ENCODE peak calls at places on chromosomes 3 and 15, in four cellular contexts. One of them, this sample, is unnamed.

GRCh38 chr3:194257916-194258668 is 93.0 kb downstream of the CPN2 start:
- DNase-seq in HCT116: no peak
- DNase-seq in hepatocyte: no peak
- DNase-seq in CD4-positive, alpha-beta memory T cell: no peak
- DNase-seq in this sample: no peak

GRCh38 chr15:91456251-91456718 is 356.2 kb downstream of the SV2B start:
- DNase-seq in HCT116: no peak
- DNase-seq in hepatocyte: no peak
- DNase-seq in CD4-positive, alpha-beta memory T cell: no peak
- DNase-seq in this sample: no peak

GRCh38 chr3:27289769-27290413 is 79.3 kb downstream of the NEK10 start:
- DNase-seq in HCT116: no peak
- DNase-seq in hepatocyte: no peak
- DNase-seq in CD4-positive, alpha-beta memory T cell: no peak
- DNase-seq in this sample: no peak

GRCh38 chr3:102248981-102249705 is 185.7 kb upstream of the ZPLD1 start:
- DNase-seq in HCT116: no peak
- DNase-seq in hepatocyte: no peak
- DNase-seq in CD4-positive, alpha-beta memory T cell: no peak
- DNase-seq in this sample: no peak

GRCh38 chr15:90819850-90820249 is 48.5 kb upstream of the FURIN start:
- DNase-seq in HCT116: no peak
- DNase-seq in hepatocyte: no peak
- DNase-seq in CD4-positive, alpha-beta memory T cell: no peak
- DNase-seq in this sample: no peak

GRCh38 chr3:147846854-147847453 is 437.8 kb downstream of the ZIC1 start:
- DNase-seq in HCT116: no peak
- DNase-seq in hepatocyte: no peak
- DNase-seq in CD4-positive, alpha-beta memory T cell: no peak
- DNase-seq in this sample: no peak

GRCh38 chr3:186108106-186108940 is 566 bp downstream of the ETV5 start:
- DNase-seq in HCT116: peak
- DNase-seq in hepatocyte: peak
- DNase-seq in CD4-positive, alpha-beta memory T cell: peak
- DNase-seq in this sample: peak

GRCh38 chr3:52248816-52249547 is 3.4 kb downstream of the PPM1M start:
- DNase-seq in HCT116: no peak
- DNase-seq in hepatocyte: peak
- DNase-seq in CD4-positive, alpha-beta memory T cell: no peak
- DNase-seq in this sample: no peak

GRCh38 chr3:109569121-109569520 is 231.8 kb upstream of the DPPA4 start:
- DNase-seq in HCT116: no peak
- DNase-seq in hepatocyte: no peak
- DNase-seq in CD4-positive, alpha-beta memory T cell: no peak
- DNase-seq in this sample: no peak

GRCh38 chr3:24550588-24550987 is 55.9 kb upstream of the THRB start:
- DNase-seq in HCT116: no peak
- DNase-seq in hepatocyte: no peak
- DNase-seq in CD4-positive, alpha-beta memory T cell: no peak
- DNase-seq in this sample: no peak

GRCh38 chr3:37814547-37814946 is 47.1 kb upstream of the CTDSPL start:
- DNase-seq in HCT116: no peak
- DNase-seq in hepatocyte: peak
- DNase-seq in CD4-positive, alpha-beta memory T cell: no peak
- DNase-seq in this sample: no peak

GRCh38 chr3:169453256-169454059 is 210.1 kb downstream of the MECOM start:
- DNase-seq in HCT116: no peak
- DNase-seq in hepatocyte: no peak
- DNase-seq in CD4-positive, alpha-beta memory T cell: no peak
- DNase-seq in this sample: no peak

GRCh38 chr3:142356818-142357217 is 91.0 kb downstream of the XRN1 start:
- DNase-seq in HCT116: no peak
- DNase-seq in hepatocyte: no peak
- DNase-seq in CD4-positive, alpha-beta memory T cell: no peak
- DNase-seq in this sample: no peak

GRCh38 chr3:46100812-46101211 is 73.5 kb upstream of the XCR1 start:
- DNase-seq in HCT116: no peak
- DNase-seq in hepatocyte: no peak
- DNase-seq in CD4-positive, alpha-beta memory T cell: no peak
- DNase-seq in this sample: no peak

GRCh38 chr3:128074851-128075515 is 22.7 kb downstream of the SEC61A1 start:
- DNase-seq in HCT116: no peak
- DNase-seq in hepatocyte: peak
- DNase-seq in CD4-positive, alpha-beta memory T cell: no peak
- DNase-seq in this sample: peak

GRCh38 chr3:131386429-131386926 is 4.9 kb downstream of the NUDT16 start:
- DNase-seq in HCT116: no peak
- DNase-seq in hepatocyte: peak
- DNase-seq in CD4-positive, alpha-beta memory T cell: no peak
- DNase-seq in this sample: peak

GRCh38 chr15:98556321-98556720 is 92.0 kb upstream of the IGF1R start:
- DNase-seq in HCT116: no peak
- DNase-seq in hepatocyte: no peak
- DNase-seq in CD4-positive, alpha-beta memory T cell: no peak
- DNase-seq in this sample: no peak

GRCh38 chr3:125052671-125053303 is 3.0 kb downstream of the HEG1 start:
- DNase-seq in HCT116: no peak
- DNase-seq in hepatocyte: no peak
- DNase-seq in CD4-positive, alpha-beta memory T cell: no peak
- DNase-seq in this sample: no peak

GRCh38 chr3:139326707-139327106 is 17.1 kb upstream of the MRPS22 start:
- DNase-seq in HCT116: no peak
- DNase-seq in hepatocyte: no peak
- DNase-seq in CD4-positive, alpha-beta memory T cell: no peak
- DNase-seq in this sample: no peak

GRCh38 chr3:50532062-50532705 is 28.8 kb upstream of the CACNA2D2 start:
- DNase-seq in HCT116: no peak
- DNase-seq in hepatocyte: no peak
- DNase-seq in CD4-positive, alpha-beta memory T cell: no peak
- DNase-seq in this sample: no peak

GRCh38 chr3:126522363-126522788 is 1.6 kb upstream of the CHST13 start:
- DNase-seq in HCT116: peak
- DNase-seq in hepatocyte: peak
- DNase-seq in CD4-positive, alpha-beta memory T cell: peak
- DNase-seq in this sample: no peak

GRCh38 chr3:17156864-17157263 is 272.1 kb downstream of the PLCL2 start:
- DNase-seq in HCT116: no peak
- DNase-seq in hepatocyte: no peak
- DNase-seq in CD4-positive, alpha-beta memory T cell: no peak
- DNase-seq in this sample: no peak

GRCh38 chr15:49155834-49156627 is 632 bp upstream of the COPS2 start:
- DNase-seq in HCT116: no peak
- DNase-seq in hepatocyte: peak
- DNase-seq in CD4-positive, alpha-beta memory T cell: peak
- DNase-seq in this sample: peak

GRCh38 chr3:127389415-127389814 is 101.6 kb upstream of the PRR20G start:
- DNase-seq in HCT116: no peak
- DNase-seq in hepatocyte: no peak
- DNase-seq in CD4-positive, alpha-beta memory T cell: no peak
- DNase-seq in this sample: no peak

GRCh38 chr3:173770796-173771573 is 373.4 kb downstream of the NLGN1 start:
- DNase-seq in HCT116: no peak
- DNase-seq in hepatocyte: no peak
- DNase-seq in CD4-positive, alpha-beta memory T cell: no peak
- DNase-seq in this sample: no peak

GRCh38 chr3:44227622-44228021 is 14.1 kb upstream of the TOPAZ1 start:
- DNase-seq in HCT116: no peak
- DNase-seq in hepatocyte: no peak
- DNase-seq in CD4-positive, alpha-beta memory T cell: no peak
- DNase-seq in this sample: no peak

GRCh38 chr15:37058316-37058985 is 41.9 kb downstream of the MEIS2 start:
- DNase-seq in HCT116: no peak
- DNase-seq in hepatocyte: peak
- DNase-seq in CD4-positive, alpha-beta memory T cell: no peak
- DNase-seq in this sample: no peak

GRCh38 chr3:41199866-41200668 is 762 bp downstream of the CTNNB1 start:
- DNase-seq in HCT116: no peak
- DNase-seq in hepatocyte: peak
- DNase-seq in CD4-positive, alpha-beta memory T cell: peak
- DNase-seq in this sample: peak

GRCh38 chr3:98038241-98038640 is 3.1 kb upstream of the GABRR3 start:
- DNase-seq in HCT116: no peak
- DNase-seq in hepatocyte: no peak
- DNase-seq in CD4-positive, alpha-beta memory T cell: no peak
- DNase-seq in this sample: no peak

GRCh38 chr3:98035208-98035607 is at the start of gene GABRR3:
- DNase-seq in HCT116: no peak
- DNase-seq in hepatocyte: no peak
- DNase-seq in CD4-positive, alpha-beta memory T cell: no peak
- DNase-seq in this sample: no peak

GRCh38 chr3:98041350-98041749 is 6.2 kb upstream of the GABRR3 start:
- DNase-seq in HCT116: no peak
- DNase-seq in hepatocyte: no peak
- DNase-seq in CD4-positive, alpha-beta memory T cell: no peak
- DNase-seq in this sample: no peak

GRCh38 chr3:98039322-98040024 is 4.4 kb upstream of the GABRR3 start:
- DNase-seq in HCT116: peak
- DNase-seq in hepatocyte: peak
- DNase-seq in CD4-positive, alpha-beta memory T cell: peak
- DNase-seq in this sample: no peak

DNA sequence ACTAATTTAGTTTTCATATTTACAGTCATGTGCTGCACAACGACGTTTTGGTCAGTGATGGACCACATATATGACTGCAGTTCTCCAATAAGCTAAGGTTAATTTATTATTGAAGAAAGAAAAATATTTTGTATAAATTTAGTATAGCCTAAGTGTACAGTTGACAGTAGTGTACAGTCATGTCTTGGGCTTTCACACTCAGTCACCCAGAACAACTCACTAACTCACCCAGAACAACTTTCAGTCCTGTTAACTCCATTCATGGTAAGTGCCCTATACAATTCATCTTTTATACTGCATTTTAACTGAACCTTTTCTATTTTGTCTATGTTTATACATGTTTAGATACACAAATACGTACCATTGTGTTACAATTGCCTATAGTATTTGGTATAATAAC is 3.8 kb upstream of the GABRR3 start:
- DNase-seq in HCT116: no peak
- DNase-seq in hepatocyte: no peak
- DNase-seq in CD4-positive, alpha-beta memory T cell: no peak
- DNase-seq in this sample: no peak
- H3K27ac ChIP-seq in HCT116: no peak
- H3K27ac ChIP-seq in hepatocyte: no peak
- H3K27ac ChIP-seq in CD4-positive, alpha-beta memory T cell: peak
- H3K27ac ChIP-seq in this sample: no peak

DNA sequence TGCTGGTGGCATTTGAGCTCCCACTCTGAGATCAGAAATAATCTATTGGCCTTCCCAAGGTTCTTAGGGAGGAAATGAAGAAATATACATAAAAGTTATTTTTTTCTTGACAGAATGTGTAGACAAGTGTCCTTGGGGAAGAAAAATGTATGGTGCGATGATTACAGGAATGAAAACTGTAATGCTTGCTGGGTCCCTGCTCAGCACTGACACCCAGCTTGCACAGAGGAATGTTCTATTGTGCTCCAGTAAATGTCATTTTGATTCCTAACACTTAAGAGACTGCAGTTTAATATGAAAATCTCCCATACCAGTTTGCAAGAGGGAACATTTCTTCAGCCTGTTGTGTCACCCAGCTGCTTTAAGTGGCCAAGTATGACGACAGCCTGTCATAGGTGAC is 271.3 kb upstream of the TPM1 start:
- DNase-seq in HCT116: no peak
- DNase-seq in hepatocyte: no peak
- DNase-seq in CD4-positive, alpha-beta memory T cell: no peak
- DNase-seq in this sample: no peak
- H3K27ac ChIP-seq in HCT116: no peak
- H3K27ac ChIP-seq in hepatocyte: no peak
- H3K27ac ChIP-seq in CD4-positive, alpha-beta memory T cell: no peak
- H3K27ac ChIP-seq in this sample: no peak

DNA sequence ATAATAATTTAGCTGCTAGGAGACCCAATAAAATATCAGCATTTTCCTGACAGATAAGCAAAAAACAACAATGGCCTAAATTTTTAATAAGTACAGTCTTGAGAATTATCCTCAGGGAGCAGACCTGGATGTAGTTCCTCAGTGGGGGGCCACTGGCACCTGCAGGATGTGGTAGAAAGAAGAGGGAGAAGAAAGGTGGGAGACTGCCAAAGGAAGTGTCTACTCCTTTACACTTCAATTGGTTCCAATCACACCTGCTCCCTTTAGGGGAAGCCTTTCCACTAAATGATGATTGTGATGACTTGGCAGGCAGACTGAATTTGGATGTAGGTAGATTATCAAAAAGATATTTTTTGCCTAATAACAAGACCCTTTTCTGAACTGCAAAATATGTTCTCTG is 353.0 kb upstream of the SATB1 start:
- DNase-seq in HCT116: no peak
- DNase-seq in hepatocyte: no peak
- DNase-seq in CD4-positive, alpha-beta memory T cell: no peak
- DNase-seq in this sample: no peak
- H3K27ac ChIP-seq in HCT116: no peak
- H3K27ac ChIP-seq in hepatocyte: no peak
- H3K27ac ChIP-seq in CD4-positive, alpha-beta memory T cell: no peak
- H3K27ac ChIP-seq in this sample: no peak

GRCh38 chr3:152365126-152365525 is 96.4 kb downstream of the MBNL1 start:
- DNase-seq in HCT116: no peak
- DNase-seq in hepatocyte: no peak
- DNase-seq in CD4-positive, alpha-beta memory T cell: no peak
- DNase-seq in this sample: no peak
- H3K27ac ChIP-seq in HCT116: peak
- H3K27ac ChIP-seq in hepatocyte: no peak
- H3K27ac ChIP-seq in CD4-positive, alpha-beta memory T cell: no peak
- H3K27ac ChIP-seq in this sample: no peak

GRCh38 chr15:29066310-29066709 is 180.5 kb downstream of the APBA2 start:
- DNase-seq in HCT116: no peak
- DNase-seq in hepatocyte: no peak
- DNase-seq in CD4-positive, alpha-beta memory T cell: no peak
- DNase-seq in this sample: no peak

GRCh38 chr15:29065571-29065970 is 179.8 kb downstream of the APBA2 start:
- DNase-seq in HCT116: no peak
- DNase-seq in hepatocyte: no peak
- DNase-seq in CD4-positive, alpha-beta memory T cell: no peak
- DNase-seq in this sample: no peak

GRCh38 chr15:29064731-29065130 is 179.0 kb downstream of the APBA2 start:
- DNase-seq in HCT116: no peak
- DNase-seq in hepatocyte: no peak
- DNase-seq in CD4-positive, alpha-beta memory T cell: no peak
- DNase-seq in this sample: no peak

GRCh38 chr15:29063646-29064045 is 177.9 kb downstream of the APBA2 start:
- DNase-seq in HCT116: no peak
- DNase-seq in hepatocyte: no peak
- DNase-seq in CD4-positive, alpha-beta memory T cell: no peak
- DNase-seq in this sample: no peak

GRCh38 chr15:29064290-29064689 is 178.5 kb downstream of the APBA2 start:
- DNase-seq in HCT116: no peak
- DNase-seq in hepatocyte: no peak
- DNase-seq in CD4-positive, alpha-beta memory T cell: no peak
- DNase-seq in this sample: no peak
- H3K27ac ChIP-seq in HCT116: no peak
- H3K27ac ChIP-seq in hepatocyte: no peak
- H3K27ac ChIP-seq in CD4-positive, alpha-beta memory T cell: no peak
- H3K27ac ChIP-seq in this sample: no peak

GRCh38 chr3:150740733-150741496 is 22.1 kb downstream of the SIAH2 start:
- DNase-seq in HCT116: no peak
- DNase-seq in hepatocyte: no peak
- DNase-seq in CD4-positive, alpha-beta memory T cell: no peak
- DNase-seq in this sample: no peak
- H3K27ac ChIP-seq in HCT116: no peak
- H3K27ac ChIP-seq in hepatocyte: peak
- H3K27ac ChIP-seq in CD4-positive, alpha-beta memory T cell: no peak
- H3K27ac ChIP-seq in this sample: no peak